ENCODE peak calls at places on chromosomes 12 and 14, in four cellular contexts. H is heart right ventricle, D is SJCRH30, X is cardiac muscle cell. A is an unnamed sample. For H3K9me3, the result is how much of the 10 kb centered on the place peaks cover.

GRCh38 chr12:6684609-6685008 is 4.6 kb downstream of the ZNF384 start:
- DNase-seq in H (no peak), D (peak), X (peak), A (no peak)

GRCh38 chr12:5797661-5798060 is 147.4 kb downstream of the ANO2 start:
- DNase-seq in X (no peak), D (no peak), H (no peak), A (no peak)

GRCh38 chr12:49990269-49990668 is 17.5 kb downstream of the AQP6 start:
- DNase-seq in X (no peak), H (no peak), D (no peak), A (no peak)

GRCh38 chr12:130818381-130819247 is 20.4 kb downstream of the STX2 start:
- DNase-seq in D (no peak), X (peak), H (peak), A (peak)

GRCh38 chr12:100268835-100269564 is 2.0 kb downstream of the SCYL2 start:
- DNase-seq in D (no peak), H (no peak), X (peak), A (no peak)

GRCh38 chr12:50003595-50003994 is 21.7 kb downstream of the RACGAP1 start:
- DNase-seq in X (no peak), D (no peak), H (no peak), A (no peak)

GRCh38 chr12:92600052-92600451 is 102.7 kb upstream of the PLEKHG7 start:
- DNase-seq in D (no peak), H (no peak), X (no peak), A (no peak)

GRCh38 chr14:61891251-61891650 is 129.0 kb downstream of the SNAPC1 start:
- DNase-seq in H (no peak), D (no peak), X (no peak), A (no peak)

GRCh38 chr14:67365476-67365875 is 5.3 kb downstream of the EIF2S1 start:
- DNase-seq in H (no peak), D (no peak), X (no peak), A (no peak)

GRCh38 chr14:34078117-34078743 is 127.4 kb upstream of the EGLN3 start:
- DNase-seq in H (no peak), X (no peak), D (no peak), A (no peak)

GRCh38 chr14:64515053-64515452 is 10.5 kb downstream of the ZBTB1 start:
- DNase-seq in D (no peak), H (no peak), X (no peak), A (no peak)

GRCh38 chr14:90561920-90562319 is 165.1 kb downstream of the CALM1 start:
- DNase-seq in X (no peak), H (no peak), D (no peak), A (no peak)

GRCh38 chr12:15037091-15037723 is 64.4 kb downstream of the PDE6H start:
- DNase-seq in H (no peak), X (no peak), D (no peak), A (no peak)

GRCh38 chr12:79151956-79152355 is 287.4 kb downstream of the SYT1 start:
- DNase-seq in H (no peak), X (no peak), D (no peak), A (no peak)

GRCh38 chr14:101028971-101029667 is 125.6 kb upstream of the RTL1 start:
- DNase-seq in D (no peak), H (no peak), X (no peak), A (no peak)

GRCh38 chr12:118773956-118774723 is 207.2 kb upstream of the SRRM4 start:
- DNase-seq in X (peak), D (no peak), H (no peak), A (no peak)

DNA sequence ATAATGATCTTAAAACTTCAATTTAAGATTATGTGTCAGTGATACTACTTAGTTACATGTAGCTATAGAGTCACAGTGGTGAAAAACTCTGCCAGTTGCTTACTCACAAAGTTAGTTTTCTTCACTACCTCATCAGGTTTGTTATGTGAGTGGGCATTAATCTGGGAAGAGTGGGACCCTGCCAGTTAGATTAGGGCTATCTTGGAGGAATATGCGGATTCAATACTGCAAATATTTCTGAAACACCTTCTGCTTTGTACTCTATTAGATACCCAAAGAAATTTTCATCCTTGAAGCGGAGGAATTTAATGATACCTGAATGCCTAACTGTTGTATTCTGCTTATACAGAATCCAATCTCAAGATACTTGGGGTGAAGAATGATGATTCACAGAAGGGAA is 25.1 kb downstream of the ZNF268 start:
- DNase-seq in X (no peak), H (no peak), D (no peak), A (no peak)
- H3K9me3 ChIP-seq in X (under half), H (half or more), D (under half), A (half or more)

DNA sequence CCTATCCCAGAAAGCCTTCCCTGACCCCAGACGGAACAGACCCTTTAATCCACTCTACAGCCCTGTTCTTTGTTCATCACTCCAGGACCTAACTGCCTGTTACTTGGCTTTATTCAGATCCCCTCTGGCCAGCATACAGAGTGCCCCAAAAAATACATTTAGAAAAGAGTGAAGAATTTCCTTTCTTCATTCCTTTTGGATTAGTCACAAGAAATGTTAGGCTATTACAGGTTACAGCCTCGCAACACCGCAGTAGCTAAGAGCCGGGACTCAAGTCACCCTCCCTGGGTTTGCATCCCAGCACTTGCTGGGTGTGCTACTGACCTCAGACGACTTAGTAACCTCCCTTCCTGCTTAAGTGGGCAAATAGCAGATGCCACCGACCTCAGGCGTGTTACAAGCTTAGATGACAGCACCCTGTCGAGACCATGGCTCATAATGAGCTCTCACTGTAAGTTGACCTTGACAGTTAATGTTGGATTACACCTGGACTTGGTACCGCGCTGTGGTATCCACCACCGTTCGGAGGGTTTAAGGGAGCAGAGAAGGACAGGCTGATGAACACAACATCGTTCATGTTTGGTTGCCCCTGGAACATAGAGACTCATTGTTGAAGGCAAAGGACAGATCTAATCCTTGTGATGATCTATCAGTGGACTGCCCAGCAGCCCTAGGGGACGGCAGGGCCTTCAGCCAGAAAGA is 12.9 kb downstream of the GLRX5 start:
- DNase-seq in X (no peak), H (no peak), D (peak), A (no peak)
- H3K9me3 ChIP-seq in X (under half), H (under half), D (under half), A (under half)

GRCh38 chr12:114954626-114955025 is 270.7 kb upstream of the TBX3 start:
- DNase-seq in D (peak), H (no peak), X (no peak), A (no peak)

GRCh38 chr12:114963846-114964245 is 279.9 kb upstream of the TBX3 start:
- DNase-seq in X (no peak), D (no peak), H (no peak), A (no peak)

GRCh38 chr12:114955414-114956014 is 271.5 kb upstream of the TBX3 start:
- DNase-seq in H (no peak), D (no peak), X (no peak), A (no peak)

GRCh38 chr12:114961491-114961890 is 277.5 kb upstream of the TBX3 start:
- DNase-seq in D (peak), X (no peak), H (no peak), A (no peak)

DNA sequence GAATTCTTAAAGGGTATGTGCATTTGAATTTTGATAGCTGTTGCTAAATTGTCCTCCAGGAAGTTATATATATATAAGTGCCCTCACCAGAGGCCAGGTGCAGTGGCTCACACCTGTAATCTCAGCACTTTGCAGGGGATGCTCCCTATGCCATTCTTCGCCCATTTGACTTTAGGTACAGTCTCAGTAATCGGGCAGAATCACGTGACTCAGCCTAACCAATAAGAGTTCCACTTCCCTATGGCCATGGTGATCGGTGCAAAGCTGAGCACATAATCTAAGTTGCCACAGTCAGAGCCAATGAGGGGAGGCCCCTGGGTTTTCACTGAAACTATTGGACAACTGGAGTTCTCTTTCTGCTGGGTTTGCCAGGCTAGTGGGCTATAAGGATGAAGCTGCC is 274.6 kb upstream of the TBX3 start:
- DNase-seq in D (no peak), H (no peak), X (no peak), A (no peak)
- H3K9me3 ChIP-seq in D (under half), H (under half), X (under half), A (under half)

GRCh38 chr12:25041006-25041741 is 92.3 kb upstream of the BCAT1 start:
- DNase-seq in X (no peak), D (no peak), H (peak), A (no peak)

GRCh38 chr12:25051583-25052190 is 102.8 kb upstream of the BCAT1 start:
- DNase-seq in X (no peak), D (peak), H (no peak), A (peak)

GRCh38 chr12:25051171-25051570 is 102.3 kb upstream of the BCAT1 start:
- DNase-seq in X (no peak), D (no peak), H (no peak), A (no peak)

GRCh38 chr12:25040593-25040992 is 91.7 kb upstream of the BCAT1 start:
- DNase-seq in D (no peak), X (no peak), H (no peak), A (no peak)

DNA sequence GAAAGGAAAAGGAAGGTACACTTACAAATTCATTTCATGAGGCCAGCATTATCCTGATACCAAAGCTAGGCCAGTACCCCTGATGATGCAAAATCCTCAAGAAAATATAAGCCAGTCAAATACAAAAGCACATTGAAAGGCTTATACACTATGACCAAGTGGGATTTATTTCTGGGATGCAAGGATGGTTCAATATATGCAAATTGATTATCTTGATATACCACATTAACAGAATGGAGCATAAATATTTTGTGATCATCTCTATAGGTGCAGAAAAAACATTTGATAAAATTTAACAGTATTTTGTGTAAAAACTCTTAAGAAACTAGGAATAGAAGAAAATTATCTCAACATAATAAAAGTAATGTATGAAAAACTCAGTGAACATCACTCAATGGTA is 97.0 kb upstream of the BCAT1 start:
- DNase-seq in X (no peak), D (no peak), H (no peak), A (no peak)
- H3K9me3 ChIP-seq in X (under half), D (under half), H (under half), A (under half)